ENCODE peak calls at places on chromosome 14, in eight cellular contexts. J is germinal center, U is T-helper 2 cell, M is globus pallidus, H is RPMI7951, C is stomach, S is nucleus accumbens, I is NCI-H524. Q is an unnamed sample.

GRCh38 chr14:103188691-103189480 is 65.6 kb downstream of the TNFAIP2 start:
- DNase-seq in U (no peak), H (no peak), S (no peak), I (no peak), J (no peak), C (peak), M (no peak), Q (peak)

GRCh38 chr14:53306926-53307325 is 153.8 kb upstream of the DDHD1 start:
- DNase-seq in U (no peak), M (peak), I (no peak), C (no peak), H (peak), S (peak), J (no peak), Q (no peak)

GRCh38 chr14:64584185-64584584 is 34.4 kb downstream of the PPP1R36 start:
- DNase-seq in M (no peak), U (no peak), H (no peak), J (no peak), S (no peak), I (no peak), C (no peak), Q (no peak)

GRCh38 chr14:101470266-101470665 is 91.0 kb upstream of the DIO3 start:
- DNase-seq in S (no peak), M (no peak), J (no peak), H (no peak), U (no peak), I (no peak), C (peak), Q (no peak)

GRCh38 chr14:96861568-96862310 is 64.6 kb downstream of the VRK1 start:
- DNase-seq in U (no peak), H (no peak), J (no peak), S (no peak), C (no peak), I (no peak), M (no peak), Q (no peak)

GRCh38 chr14:64196668-64197411 is 97.3 kb downstream of the ESR2 start:
- DNase-seq in M (peak), S (peak), I (peak), J (no peak), C (peak), U (no peak), H (no peak), Q (no peak)

GRCh38 chr14:104281768-104282301 is 143.4 kb downstream of the KIF26A start:
- DNase-seq in J (no peak), M (no peak), U (peak), S (no peak), I (no peak), H (no peak), C (peak), Q (no peak)

GRCh38 chr14:68894123-68894522 is 85.0 kb downstream of the ACTN1 start:
- DNase-seq in C (no peak), U (no peak), M (no peak), I (no peak), H (peak), J (no peak), S (no peak), Q (no peak)

GRCh38 chr14:55048900-55049437 is 2.5 kb upstream of the MAPK1IP1L start:
- DNase-seq in H (no peak), M (no peak), J (no peak), U (no peak), C (no peak), I (no peak), S (no peak), Q (no peak)

Q was measured in GM13976.